ENCODE peak calls at places on chromosomes 4 and X, in five cellular contexts. F is body of pancreas, X is Peyer's patch, T is heart left ventricle, A is IMR-90. O is an unnamed sample.

GRCh38 chr4:87055340-87055739 is 120.5 kb downstream of the AFF1 start:
- DNase-seq in X (no peak), F (no peak), A (no peak), T (no peak), O (no peak)

GRCh38 chr4:72604324-72604723 is 35.3 kb upstream of the ADAMTS3 start:
- DNase-seq in X (no peak), A (no peak), T (no peak), F (no peak), O (no peak)

GRCh38 chr4:110361921-110362320 is 114.0 kb upstream of the ENPEP start:
- DNase-seq in T (no peak), F (no peak), A (no peak), X (no peak), O (peak; percentile 8)

GRCh38 chr4:184932343-184932742 is 85.9 kb upstream of the HELT start:
- DNase-seq in F (no peak), X (no peak), T (no peak), A (no peak), O (no peak)

GRCh38 chrX:145751943-145752342 is 65.7 kb upstream of the SLITRK2 start:
- DNase-seq in T (no peak), X (no peak), F (no peak), A (no peak), O (no peak)

GRCh38 chr4:22903913-22904312 is 211.2 kb downstream of the GBA3 start:
- DNase-seq in A (no peak), X (no peak), T (no peak), F (no peak), O (no peak)

GRCh38 chr4:87108142-87108546 is 112.3 kb downstream of the KLHL8 start:
- DNase-seq in T (peak; percentile 55), A (peak; percentile 85), F (no peak), X (no peak), O (peak; percentile 28)

GRCh38 chr4:24794111-24794860 is 1.1 kb upstream of the SOD3 start:
- DNase-seq in X (no peak), A (peak; percentile 72), T (peak; percentile 64), F (no peak), O (no peak)

GRCh38 chr4:52574036-52574435 is 85.1 kb downstream of the USP46 start:
- DNase-seq in T (no peak), A (peak; percentile 19), F (no peak), X (no peak), O (no peak)

GRCh38 chr4:24115101-24115500 is 225.3 kb upstream of the PPARGC1A start:
- DNase-seq in X (no peak), T (no peak), A (no peak), F (no peak), O (no peak)

GRCh38 chr4:78336093-78336943 is 215.3 kb upstream of the ANXA3 start:
- DNase-seq in X (no peak), A (peak; percentile 1), F (no peak), T (no peak), O (no peak)

GRCh38 chrX:125778256-125778655 is 387.8 kb downstream of the DCAF12L2 start:
- DNase-seq in X (no peak), F (no peak), A (no peak), T (no peak), O (no peak)

GRCh38 chrX:71215335-71215912 is 7.6 kb upstream of the GJB1 start:
- DNase-seq in T (no peak), X (no peak), F (peak; percentile 43), A (no peak), O (no peak)
- TF ChIP-seq POLR2A in T (no peak), X (no peak), F (peak; percentile 69), A (no peak), O (no peak)

GRCh38 chrX:69163936-69164741 is 1.1 kb downstream of the PJA1 start:
- DNase-seq in T (no peak), X (no peak), A (no peak), F (peak; percentile 18), O (no peak)

GRCh38 chrX:69161786-69162349 is 3.4 kb downstream of the PJA1 start:
- DNase-seq in T (no peak), F (no peak), A (no peak), X (no peak), O (no peak)

GRCh38 chrX:69162466-69162865 is 2.8 kb downstream of the PJA1 start:
- DNase-seq in A (no peak), X (no peak), F (no peak), T (no peak), O (no peak)

GRCh38 chrX:69161371-69161770 is 3.9 kb downstream of the PJA1 start:
- DNase-seq in A (no peak), T (no peak), X (no peak), F (no peak), O (no peak)

DNA sequence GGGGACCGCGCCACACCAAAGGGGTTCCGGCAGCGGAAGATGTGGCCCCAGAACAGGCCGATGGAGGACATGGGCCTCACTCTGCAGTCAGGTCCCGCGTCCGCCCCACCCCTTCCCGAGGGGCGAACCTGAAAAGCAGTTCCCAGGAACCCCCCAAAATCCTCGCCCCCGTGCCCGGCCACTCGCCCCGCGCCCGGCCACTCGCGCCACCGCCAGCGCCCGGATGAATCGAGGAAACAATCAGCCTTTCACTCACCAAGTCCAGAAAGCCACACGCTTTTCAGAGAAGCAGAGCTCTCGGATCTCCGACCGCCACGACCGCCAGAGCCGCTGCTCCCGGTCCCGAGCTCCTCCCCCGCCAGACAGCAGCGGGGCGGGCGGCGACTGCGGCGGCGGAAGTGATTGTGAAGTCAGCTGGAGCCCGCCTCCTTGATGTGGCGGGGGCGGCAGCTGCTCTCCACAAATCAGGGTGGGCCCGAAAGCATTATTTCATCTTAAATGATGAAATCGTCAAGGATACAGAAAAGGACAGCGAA is at the start of gene PJA1:
- DNase-seq in X (peak; percentile 62), T (peak; percentile 78), A (peak; percentile 57), F (peak; percentile 59), O (peak; percentile 69)
- TF ChIP-seq POLR2A in X (no peak), T (peak; percentile 46), A (peak; percentile 49), F (peak; percentile 66), O (peak; percentile 63)

DNA sequence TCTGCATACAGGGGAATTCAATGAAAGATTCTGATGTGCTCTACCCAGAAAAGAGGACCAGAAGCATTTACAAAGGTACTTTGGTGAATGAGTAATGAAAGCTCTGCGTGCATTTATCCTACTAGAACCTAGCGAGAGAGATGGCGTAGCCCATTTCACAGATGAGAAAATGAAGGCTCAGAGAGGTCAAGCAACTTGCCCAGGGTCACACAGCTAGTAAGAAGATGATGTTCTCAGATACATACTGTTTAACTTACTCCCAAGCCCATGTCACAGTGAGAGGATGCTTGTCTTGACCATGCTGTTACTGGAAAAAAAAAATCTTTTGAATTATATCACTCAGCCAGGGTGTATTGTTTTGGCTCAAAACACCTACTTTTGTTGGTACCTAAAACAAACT is 317.3 kb downstream of the LDB2 start:
- DNase-seq in A (no peak), X (no peak), T (no peak), F (no peak), O (no peak)
- TF ChIP-seq POLR2A in A (no peak), X (no peak), T (no peak), F (no peak), O (no peak)

GRCh38 chr4:35970366-35970960 is 273.9 kb downstream of the ARAP2 start:
- DNase-seq in A (no peak), T (no peak), F (no peak), X (no peak), O (no peak)

GRCh38 chr4:35972814-35973213 is 271.5 kb downstream of the ARAP2 start:
- DNase-seq in A (no peak), X (no peak), F (no peak), T (no peak), O (no peak)

GRCh38 chr4:35975617-35976355 is 268.5 kb downstream of the ARAP2 start:
- DNase-seq in T (no peak), A (no peak), F (no peak), X (no peak), O (no peak)
- TF ChIP-seq POLR2A in T (no peak), A (no peak), F (no peak), X (no peak), O (no peak)

DNA sequence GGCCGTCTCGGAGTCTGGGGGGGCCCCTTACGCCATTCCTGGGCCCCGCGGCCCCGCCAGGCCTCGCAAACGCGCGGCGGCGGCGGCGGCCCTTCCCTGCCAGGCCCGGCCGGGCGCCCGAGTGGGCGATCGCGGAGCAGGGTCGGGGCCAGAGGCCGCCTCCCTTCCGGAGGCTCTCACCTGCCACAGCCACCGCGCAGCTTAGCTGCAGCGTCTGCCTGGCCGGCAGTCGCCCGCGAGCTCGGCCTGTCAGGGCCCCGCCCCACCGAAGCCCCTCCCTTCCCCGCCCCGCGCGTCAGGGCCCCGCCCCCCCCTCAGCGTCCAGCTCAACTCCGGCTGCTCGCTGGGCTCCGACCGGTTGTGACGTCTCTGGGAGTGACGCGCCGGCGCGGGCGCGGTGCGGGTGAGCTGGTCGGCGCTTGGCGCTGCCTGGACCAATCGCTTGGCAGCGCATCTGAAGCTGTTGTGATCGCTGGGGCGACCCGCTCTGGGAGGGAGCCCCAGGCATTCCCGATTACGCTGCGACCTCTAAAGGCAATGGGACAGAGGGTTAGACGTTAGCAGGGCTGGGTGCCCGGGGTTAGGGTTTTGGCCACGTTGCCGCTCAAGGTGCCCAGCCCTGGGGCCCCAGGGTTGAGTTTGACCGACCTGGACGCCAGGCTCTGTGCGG is at the start of gene SLC10A3:
- DNase-seq in X (peak; percentile 93), F (peak; percentile 92), A (peak; percentile 92), T (peak; percentile 95), O (peak; percentile 95)
- TF ChIP-seq POLR2A in X (peak; percentile 79), F (peak; percentile 93), A (peak; percentile 95), T (peak; percentile 96), O (peak; percentile 93)

GRCh38 chrX:17736856-17737706 is at the start of gene SCML1:
- DNase-seq in A (peak; percentile 95), X (peak; percentile 94), T (peak; percentile 98), F (peak; percentile 98), O (peak; percentile 30)
- TF ChIP-seq POLR2A in A (peak; percentile 75), X (peak; percentile 61), T (peak; percentile 45), F (peak; percentile 68), O (peak; percentile 45)

GRCh38 chr4:69760455-69760854 is at the start of gene SULT1B1:
- DNase-seq in A (peak; percentile 43), T (no peak), F (no peak), X (peak; percentile 54), O (no peak)
- TF ChIP-seq POLR2A in A (no peak), T (no peak), F (no peak), X (peak; percentile 61), O (no peak)

DNA sequence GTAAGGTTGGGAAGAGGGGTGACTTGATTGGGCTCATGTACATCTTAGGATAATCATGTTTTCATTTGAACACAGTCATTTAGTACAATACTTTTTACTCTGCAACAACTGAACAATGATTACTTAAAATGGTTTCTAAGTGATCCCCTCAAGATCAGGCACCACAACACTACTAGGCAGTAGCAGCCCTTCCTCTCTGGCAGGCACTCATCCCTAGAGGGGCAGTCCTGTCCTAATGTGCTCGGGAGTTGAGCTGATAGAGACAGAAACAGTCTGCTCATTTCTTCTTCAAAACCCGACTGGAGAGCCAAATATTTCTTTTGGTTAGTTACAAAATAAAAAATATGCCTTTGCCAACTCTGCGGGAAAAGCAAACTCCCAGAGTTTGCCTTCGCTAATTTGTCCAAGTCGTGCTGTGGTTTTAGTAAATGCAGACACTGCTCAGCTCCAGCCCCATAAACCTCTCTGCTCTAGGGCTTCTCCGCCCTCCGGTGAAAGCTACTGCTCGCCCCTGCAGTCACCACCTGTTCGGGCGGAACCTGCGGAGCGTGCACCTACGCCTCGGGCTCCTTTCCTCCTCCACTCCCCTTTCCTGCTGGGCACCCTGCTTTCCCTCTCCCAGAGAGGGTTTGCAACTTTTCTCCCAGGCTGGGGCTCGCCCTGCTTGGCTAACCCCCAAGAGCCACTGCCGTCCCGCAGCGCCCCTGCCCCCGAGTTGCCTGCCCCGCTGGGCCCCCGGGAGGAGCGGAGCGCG is 524 bp upstream of the NPNT start:
- DNase-seq in F (peak; percentile 61), X (peak; percentile 74), A (no peak), T (no peak), O (no peak)
- TF ChIP-seq POLR2A in F (peak; percentile 54), X (no peak), A (no peak), T (no peak), O (no peak)

GRCh38 chr4:76655566-76656479 is 220.8 kb downstream of the SHROOM3 start:
- DNase-seq in X (no peak), A (no peak), T (no peak), F (no peak), O (no peak)
- TF ChIP-seq POLR2A in X (no peak), A (no peak), T (no peak), F (no peak), O (no peak)